ENCODE peak calls at places on chromosomes 5 and 9, in seven cellular contexts. Y is fibroblast of lung, I is K562, S is GM23338, E is keratinocyte, X is endothelial cell of umbilical vein, C is MM.1S. J is an unnamed sample.
A peak's percentile ranks its signal among the peaks of the same experiment; 100 is the strongest.

GRCh38 chr5:32541241-32541640 is 44.1 kb upstream of the SUB1 start:
- DNase-seq in Y (no peak), I (no peak), S (no peak), E (no peak), X (no peak), C (no peak), J (no peak)

GRCh38 chr5:134554319-134555222 is 29.1 kb downstream of the JADE2 start:
- DNase-seq in Y (peak; percentile 72), I (no peak), S (peak; percentile 33), E (no peak), X (peak; percentile 60), C (no peak), J (peak; percentile 74)

GRCh38 chr5:158450761-158451160 is 591.8 kb upstream of the CLINT1 start:
- DNase-seq in Y (peak; percentile 40), I (no peak), S (no peak), E (no peak), X (no peak), C (no peak), J (no peak)

GRCh38 chr5:144060598-144060997 is 109.9 kb downstream of the YIPF5 start:
- DNase-seq in Y (no peak), I (no peak), S (no peak), E (no peak), X (no peak), C (no peak), J (no peak)

GRCh38 chr9:93301911-93302525 is 118.1 kb downstream of the WNK2 start:
- DNase-seq in Y (no peak), I (peak; percentile 3), S (no peak), E (no peak), X (no peak), C (no peak), J (no peak)

GRCh38 chr9:133854048-133854447 is 115.9 kb upstream of the SARDH start:
- DNase-seq in Y (no peak), I (no peak), S (no peak), E (no peak), X (no peak), C (no peak), J (no peak)

GRCh38 chr9:37622462-37622861 is 28.3 kb upstream of the FRMPD1 start:
- DNase-seq in Y (peak; percentile 1), I (no peak), S (no peak), E (no peak), X (no peak), C (no peak), J (no peak)

GRCh38 chr5:33167541-33167940 is 273.2 kb upstream of the TARS1 start:
- DNase-seq in Y (no peak), I (no peak), S (no peak), E (no peak), X (no peak), C (no peak), J (no peak)

GRCh38 chr5:141155540-141156374 is 5.9 kb downstream of the PCDHB6 start:
- DNase-seq in Y (no peak), I (no peak), S (peak; percentile 86), E (no peak), X (no peak), C (no peak), J (no peak)

GRCh38 chr9:137602661-137603060 is 2.8 kb upstream of the ARRDC1 start:
- DNase-seq in Y (no peak), I (no peak), S (no peak), E (no peak), X (no peak), C (no peak), J (peak; percentile 2)
- H3K4me2 ChIP-seq in Y (no peak overlapping the region), I (no peak overlapping the region), S (no peak overlapping the region), E (no peak overlapping the region), X (no peak overlapping the region), C (no peak overlapping the region), J (no peak overlapping the region)

DNA sequence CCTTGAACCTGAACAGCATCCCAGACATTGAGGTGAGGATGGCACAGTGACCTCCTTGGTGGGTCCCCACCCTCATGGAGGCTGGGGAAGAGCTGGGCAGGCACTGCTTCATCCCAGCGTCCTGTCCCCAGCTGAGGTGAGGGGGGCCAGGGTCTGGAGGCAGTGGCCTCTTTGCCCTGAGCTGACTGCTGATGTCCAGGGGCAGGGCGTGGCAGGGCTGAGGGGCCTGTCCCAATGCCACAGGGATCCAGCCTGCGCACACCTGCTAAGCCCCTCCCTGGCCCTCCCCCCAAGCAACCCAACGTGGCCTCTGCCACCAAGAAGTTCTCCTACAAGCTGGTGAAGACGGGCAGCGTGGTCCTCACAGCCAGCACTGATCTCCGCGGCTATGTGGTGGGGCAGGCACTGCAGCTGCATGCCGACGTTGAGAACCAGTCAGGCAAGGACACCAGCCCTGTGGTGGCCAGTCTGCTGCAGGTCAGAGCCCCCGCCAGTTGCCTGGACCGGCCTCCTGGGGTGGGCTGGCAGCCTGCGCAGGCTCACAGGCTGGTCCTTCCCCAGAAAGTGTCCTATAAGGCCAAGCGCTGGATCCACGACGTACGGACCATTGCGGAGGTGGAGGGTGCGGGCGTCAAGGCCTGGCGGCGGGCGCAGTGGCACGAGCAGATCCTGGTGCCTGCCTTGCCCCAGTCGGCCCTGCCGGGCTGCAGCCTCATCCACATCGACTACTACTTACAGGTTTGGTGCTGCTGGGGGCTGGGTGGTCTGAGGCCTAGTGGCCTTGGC is 4.9 kb upstream of the EHMT1 start:
- DNase-seq in Y (no peak), I (no peak), S (no peak), E (no peak), X (no peak), C (no peak), J (no peak)
- H3K27ac ChIP-seq in Y (no peak overlapping the region), I (no peak overlapping the region), S (no peak overlapping the region), E (peak overlapping the region; percentile 100), X (no peak overlapping the region), C (no peak overlapping the region), J (peak overlapping the region; percentile 100)

DNA sequence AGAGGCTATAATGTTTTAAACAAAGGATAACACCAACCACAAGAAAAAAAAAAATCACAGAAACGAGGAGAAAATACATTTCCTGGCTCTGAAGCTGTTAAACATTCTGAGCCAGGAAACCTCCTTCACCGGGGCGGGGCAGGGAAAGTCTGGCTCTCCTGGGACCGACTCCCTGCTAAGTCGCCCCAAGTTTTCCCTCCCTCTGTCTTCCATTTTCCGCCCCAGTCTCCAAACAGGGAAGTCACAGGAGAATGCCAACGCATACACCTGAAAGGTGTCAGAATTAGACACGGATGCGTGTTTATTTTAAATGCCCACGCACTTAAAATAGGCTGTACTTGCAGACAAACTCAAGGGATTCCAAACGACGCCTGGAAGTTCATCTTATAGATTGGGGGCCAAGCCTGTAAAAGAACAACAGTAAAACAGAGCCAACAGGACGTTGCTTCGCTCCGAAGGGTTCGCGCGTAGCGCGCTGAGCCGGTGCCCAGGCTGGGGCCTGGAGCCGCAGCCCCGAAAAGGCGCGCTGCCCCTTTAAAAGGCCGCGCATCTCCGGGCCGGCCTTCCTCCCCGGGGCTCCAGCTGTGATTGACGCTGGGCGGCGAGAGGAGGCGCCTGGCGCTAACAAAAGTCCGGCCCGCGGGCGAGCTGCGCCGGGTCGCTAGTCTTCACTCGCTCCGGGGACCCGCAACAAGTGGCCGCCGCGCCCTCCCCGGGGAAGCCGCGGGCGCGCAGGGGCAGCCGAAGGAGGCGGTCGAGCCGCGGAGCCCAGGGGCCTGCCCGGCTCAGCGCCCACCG is at the start of gene FBXL7:
- DNase-seq in Y (peak; percentile 81), I (no peak), S (peak; percentile 94), E (no peak), X (peak; percentile 81), C (peak; percentile 92), J (peak; percentile 87)
- TF ChIP-seq EZH2 in Y (no peak), I (no peak), S (no peak), E (no peak), X (no peak), C (no peak), J (peak; percentile 26)

GRCh38 chr9:135890896-135891631 is 16.3 kb downstream of the CAMSAP1 start:
- DNase-seq in Y (no peak), I (no peak), S (no peak), E (no peak), X (no peak), C (no peak), J (no peak)

GRCh38 chr9:135888126-135888765 is 19.1 kb downstream of the CAMSAP1 start:
- DNase-seq in Y (no peak), I (no peak), S (no peak), E (no peak), X (no peak), C (no peak), J (no peak)

GRCh38 chr9:135889564-135890189 is 17.7 kb downstream of the CAMSAP1 start:
- DNase-seq in Y (no peak), I (no peak), S (no peak), E (no peak), X (no peak), C (no peak), J (no peak)

GRCh38 chr9:135888766-135889394 is 18.5 kb downstream of the CAMSAP1 start:
- DNase-seq in Y (no peak), I (no peak), S (no peak), E (no peak), X (no peak), C (no peak), J (no peak)

DNA sequence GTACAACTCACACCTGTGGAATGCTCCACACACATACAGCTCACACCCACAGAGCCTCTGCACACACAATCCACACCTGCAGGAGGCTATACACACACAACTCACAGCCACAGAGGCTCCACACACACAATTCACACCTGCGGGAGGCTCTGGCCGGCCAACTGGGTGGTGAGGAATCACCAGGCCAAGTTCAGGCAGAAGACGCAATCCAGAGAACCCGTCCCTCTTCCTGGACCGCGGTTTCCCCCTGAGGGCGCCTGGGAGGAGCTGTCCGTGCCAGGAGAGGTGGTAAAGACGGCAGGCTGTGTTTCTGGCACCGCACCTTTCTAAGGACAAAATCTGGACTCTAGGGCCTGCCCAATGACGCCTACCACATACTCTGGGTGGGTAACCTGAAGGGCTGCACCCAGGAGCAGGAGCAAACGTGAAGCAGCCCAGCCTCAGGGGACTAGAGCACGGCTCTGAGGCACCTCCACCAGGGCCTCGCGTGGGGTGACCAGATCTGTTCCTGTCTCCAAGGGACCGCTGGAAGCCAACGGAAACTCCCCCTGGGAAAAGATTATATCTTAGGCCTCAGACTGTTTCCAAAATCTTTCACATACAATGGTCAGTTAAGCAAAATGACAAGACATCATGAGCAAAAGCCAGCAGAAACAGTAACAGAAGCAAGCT is 17.0 kb downstream of the CAMSAP1 start:
- DNase-seq in Y (no peak), I (no peak), S (no peak), E (peak; percentile 89), X (no peak), C (no peak), J (no peak)
- H3K4me2 ChIP-seq in Y (no peak overlapping the region), I (peak overlapping the region; percentile 16), S (no peak overlapping the region), E (peak overlapping the region; percentile 91), X (no peak overlapping the region), C (no peak overlapping the region), J (peak overlapping the region; percentile 49)

GRCh38 chr9:1707291-1707690 is 307.9 kb upstream of the SMARCA2 start:
- DNase-seq in Y (no peak), I (no peak), S (no peak), E (no peak), X (no peak), C (no peak), J (no peak)
- H3K27ac ChIP-seq in Y (no peak overlapping the region), I (no peak overlapping the region), S (no peak overlapping the region), E (no peak overlapping the region), X (no peak overlapping the region), C (no peak overlapping the region), J (no peak overlapping the region)

J was measured in hepatocyte.